ENCODE peak calls at places on chromosomes 16 and 17, in ten cellular contexts. One of them, this sample, is unnamed. For H3K27me3, the result is how much of the 10 kb centered on the place peaks cover.

GRCh38 chr17:19958023-19958422 is 19.6 kb downstream of the AKAP10 start:
- DNase-seq in endodermal cell: peak
- DNase-seq in mammary epithelial cell: peak
- DNase-seq in CD8-positive, alpha-beta memory T cell: no peak
- DNase-seq in GM23248: peak
- DNase-seq in heart right ventricle: no peak
- DNase-seq in adipocyte: peak
- DNase-seq in left ventricle myocardium inferior: no peak
- DNase-seq in CD8-positive, alpha-beta T cell: no peak
- DNase-seq in AG04450: peak
- DNase-seq in this sample: peak

GRCh38 chr16:65524997-65525396 is 403.1 kb upstream of the CDH11 start:
- DNase-seq in endodermal cell: no peak
- DNase-seq in left ventricle myocardium inferior: no peak
- DNase-seq in heart right ventricle: no peak
- DNase-seq in mammary epithelial cell: no peak
- DNase-seq in CD8-positive, alpha-beta T cell: no peak
- DNase-seq in adipocyte: peak
- DNase-seq in GM23248: peak
- DNase-seq in AG04450: peak
- DNase-seq in CD8-positive, alpha-beta memory T cell: no peak
- DNase-seq in this sample: peak

GRCh38 chr17:27567563-27567859 is 63.5 kb upstream of the LGALS9 start:
- DNase-seq in heart right ventricle: no peak
- DNase-seq in CD8-positive, alpha-beta memory T cell: no peak
- DNase-seq in CD8-positive, alpha-beta T cell: no peak
- DNase-seq in GM23248: no peak
- DNase-seq in adipocyte: no peak
- DNase-seq in AG04450: no peak
- DNase-seq in endodermal cell: no peak
- DNase-seq in left ventricle myocardium inferior: no peak
- DNase-seq in mammary epithelial cell: no peak
- DNase-seq in this sample: no peak

GRCh38 chr16:28309811-28310311 is 17.5 kb downstream of the SBK1 start:
- DNase-seq in GM23248: no peak
- DNase-seq in mammary epithelial cell: no peak
- DNase-seq in left ventricle myocardium inferior: peak
- DNase-seq in CD8-positive, alpha-beta memory T cell: peak
- DNase-seq in endodermal cell: no peak
- DNase-seq in heart right ventricle: no peak
- DNase-seq in AG04450: no peak
- DNase-seq in CD8-positive, alpha-beta T cell: peak
- DNase-seq in adipocyte: no peak
- DNase-seq in this sample: no peak

GRCh38 chr16:502179-502943 is 25.2 kb upstream of the CAPN15 start:
- DNase-seq in adipocyte: no peak
- DNase-seq in AG04450: no peak
- DNase-seq in heart right ventricle: no peak
- DNase-seq in GM23248: no peak
- DNase-seq in CD8-positive, alpha-beta T cell: no peak
- DNase-seq in endodermal cell: no peak
- DNase-seq in CD8-positive, alpha-beta memory T cell: no peak
- DNase-seq in left ventricle myocardium inferior: no peak
- DNase-seq in mammary epithelial cell: peak
- DNase-seq in this sample: peak

GRCh38 chr16:3662601-3663000 is 8.1 kb downstream of the DNASE1 start:
- DNase-seq in mammary epithelial cell: no peak
- DNase-seq in CD8-positive, alpha-beta T cell: no peak
- DNase-seq in GM23248: no peak
- DNase-seq in left ventricle myocardium inferior: no peak
- DNase-seq in heart right ventricle: no peak
- DNase-seq in endodermal cell: no peak
- DNase-seq in CD8-positive, alpha-beta memory T cell: no peak
- DNase-seq in AG04450: no peak
- DNase-seq in adipocyte: no peak
- DNase-seq in this sample: no peak

GRCh38 chr17:74201250-74201649 is 2.2 kb upstream of the RPL38 start:
- DNase-seq in GM23248: peak
- DNase-seq in CD8-positive, alpha-beta T cell: no peak
- DNase-seq in heart right ventricle: peak
- DNase-seq in AG04450: no peak
- DNase-seq in CD8-positive, alpha-beta memory T cell: no peak
- DNase-seq in mammary epithelial cell: peak
- DNase-seq in endodermal cell: no peak
- DNase-seq in adipocyte: no peak
- DNase-seq in left ventricle myocardium inferior: no peak
- DNase-seq in this sample: peak

GRCh38 chr16:14211856-14212543 is 140.9 kb downstream of the MRTFB start:
- DNase-seq in CD8-positive, alpha-beta memory T cell: no peak
- DNase-seq in AG04450: no peak
- DNase-seq in heart right ventricle: no peak
- DNase-seq in endodermal cell: no peak
- DNase-seq in adipocyte: no peak
- DNase-seq in GM23248: no peak
- DNase-seq in left ventricle myocardium inferior: no peak
- DNase-seq in mammary epithelial cell: no peak
- DNase-seq in CD8-positive, alpha-beta T cell: no peak
- DNase-seq in this sample: peak

GRCh38 chr17:61436995-61437704 is 15.1 kb upstream of the TBX4 start:
- DNase-seq in AG04450: no peak
- DNase-seq in GM23248: no peak
- DNase-seq in left ventricle myocardium inferior: no peak
- DNase-seq in adipocyte: no peak
- DNase-seq in CD8-positive, alpha-beta memory T cell: no peak
- DNase-seq in mammary epithelial cell: no peak
- DNase-seq in endodermal cell: no peak
- DNase-seq in CD8-positive, alpha-beta T cell: no peak
- DNase-seq in heart right ventricle: no peak
- DNase-seq in this sample: no peak
- H3K27me3 ChIP-seq in AG04450: under half
- H3K27me3 ChIP-seq in GM23248: under half
- H3K27me3 ChIP-seq in left ventricle myocardium inferior: under half
- H3K27me3 ChIP-seq in adipocyte: under half
- H3K27me3 ChIP-seq in CD8-positive, alpha-beta memory T cell: under half
- H3K27me3 ChIP-seq in mammary epithelial cell: under half
- H3K27me3 ChIP-seq in endodermal cell: under half
- H3K27me3 ChIP-seq in CD8-positive, alpha-beta T cell: under half
- H3K27me3 ChIP-seq in heart right ventricle: under half
- H3K27me3 ChIP-seq in this sample: under half

GRCh38 chr16:79601092-79601977 is 798 bp upstream of the MAF start:
- DNase-seq in CD8-positive, alpha-beta T cell: peak
- DNase-seq in heart right ventricle: peak
- DNase-seq in left ventricle myocardium inferior: peak
- DNase-seq in endodermal cell: peak
- DNase-seq in CD8-positive, alpha-beta memory T cell: no peak
- DNase-seq in AG04450: no peak
- DNase-seq in adipocyte: peak
- DNase-seq in GM23248: peak
- DNase-seq in mammary epithelial cell: no peak
- DNase-seq in this sample: peak

GRCh38 chr16:79602615-79603014 is 2.1 kb upstream of the MAF start:
- DNase-seq in GM23248: no peak
- DNase-seq in AG04450: no peak
- DNase-seq in endodermal cell: no peak
- DNase-seq in CD8-positive, alpha-beta memory T cell: no peak
- DNase-seq in mammary epithelial cell: no peak
- DNase-seq in heart right ventricle: no peak
- DNase-seq in CD8-positive, alpha-beta T cell: no peak
- DNase-seq in left ventricle myocardium inferior: no peak
- DNase-seq in adipocyte: no peak
- DNase-seq in this sample: no peak

GRCh38 chr16:79599837-79600635 is 501 bp downstream of the MAF start:
- DNase-seq in endodermal cell: peak
- DNase-seq in mammary epithelial cell: peak
- DNase-seq in heart right ventricle: peak
- DNase-seq in left ventricle myocardium inferior: peak
- DNase-seq in CD8-positive, alpha-beta memory T cell: no peak
- DNase-seq in CD8-positive, alpha-beta T cell: peak
- DNase-seq in GM23248: peak
- DNase-seq in AG04450: no peak
- DNase-seq in adipocyte: peak
- DNase-seq in this sample: no peak

GRCh38 chr16:79600636-79601091 is at the start of gene MAF:
- DNase-seq in CD8-positive, alpha-beta T cell: peak
- DNase-seq in GM23248: peak
- DNase-seq in AG04450: peak
- DNase-seq in CD8-positive, alpha-beta memory T cell: peak
- DNase-seq in mammary epithelial cell: peak
- DNase-seq in endodermal cell: peak
- DNase-seq in adipocyte: peak
- DNase-seq in left ventricle myocardium inferior: peak
- DNase-seq in heart right ventricle: peak
- DNase-seq in this sample: peak

GRCh38 chr16:79601978-79602609 is 1.6 kb upstream of the MAF start:
- DNase-seq in adipocyte: peak
- DNase-seq in left ventricle myocardium inferior: peak
- DNase-seq in AG04450: peak
- DNase-seq in endodermal cell: peak
- DNase-seq in heart right ventricle: peak
- DNase-seq in GM23248: peak
- DNase-seq in CD8-positive, alpha-beta T cell: peak
- DNase-seq in mammary epithelial cell: peak
- DNase-seq in CD8-positive, alpha-beta memory T cell: peak
- DNase-seq in this sample: peak
- H3K4me3 ChIP-seq in adipocyte: peak
- H3K4me3 ChIP-seq in left ventricle myocardium inferior: peak
- H3K4me3 ChIP-seq in AG04450: peak
- H3K4me3 ChIP-seq in endodermal cell: peak
- H3K4me3 ChIP-seq in heart right ventricle: peak
- H3K4me3 ChIP-seq in GM23248: peak
- H3K4me3 ChIP-seq in CD8-positive, alpha-beta T cell: peak
- H3K4me3 ChIP-seq in mammary epithelial cell: peak
- H3K4me3 ChIP-seq in CD8-positive, alpha-beta memory T cell: peak
- H3K4me3 ChIP-seq in this sample: peak

GRCh38 chr17:77740481-77740880 is 218.0 kb upstream of the TNRC6C start:
- DNase-seq in CD8-positive, alpha-beta T cell: no peak
- DNase-seq in adipocyte: no peak
- DNase-seq in CD8-positive, alpha-beta memory T cell: no peak
- DNase-seq in mammary epithelial cell: no peak
- DNase-seq in GM23248: no peak
- DNase-seq in left ventricle myocardium inferior: no peak
- DNase-seq in endodermal cell: peak
- DNase-seq in AG04450: no peak
- DNase-seq in heart right ventricle: no peak
- DNase-seq in this sample: no peak

GRCh38 chr17:77738666-77739531 is 219.6 kb upstream of the TNRC6C start:
- DNase-seq in AG04450: no peak
- DNase-seq in mammary epithelial cell: no peak
- DNase-seq in CD8-positive, alpha-beta T cell: no peak
- DNase-seq in left ventricle myocardium inferior: peak
- DNase-seq in heart right ventricle: peak
- DNase-seq in endodermal cell: peak
- DNase-seq in GM23248: peak
- DNase-seq in CD8-positive, alpha-beta memory T cell: no peak
- DNase-seq in adipocyte: no peak
- DNase-seq in this sample: no peak

GRCh38 chr17:77742579-77742978 is 215.9 kb upstream of the TNRC6C start:
- DNase-seq in mammary epithelial cell: no peak
- DNase-seq in heart right ventricle: no peak
- DNase-seq in CD8-positive, alpha-beta T cell: no peak
- DNase-seq in GM23248: no peak
- DNase-seq in left ventricle myocardium inferior: no peak
- DNase-seq in CD8-positive, alpha-beta memory T cell: no peak
- DNase-seq in endodermal cell: peak
- DNase-seq in AG04450: no peak
- DNase-seq in adipocyte: no peak
- DNase-seq in this sample: no peak

GRCh38 chr17:77744268-77744988 is 214.1 kb upstream of the TNRC6C start:
- DNase-seq in adipocyte: no peak
- DNase-seq in AG04450: no peak
- DNase-seq in CD8-positive, alpha-beta T cell: no peak
- DNase-seq in heart right ventricle: peak
- DNase-seq in CD8-positive, alpha-beta memory T cell: no peak
- DNase-seq in endodermal cell: peak
- DNase-seq in left ventricle myocardium inferior: peak
- DNase-seq in mammary epithelial cell: no peak
- DNase-seq in GM23248: no peak
- DNase-seq in this sample: no peak

DNA sequence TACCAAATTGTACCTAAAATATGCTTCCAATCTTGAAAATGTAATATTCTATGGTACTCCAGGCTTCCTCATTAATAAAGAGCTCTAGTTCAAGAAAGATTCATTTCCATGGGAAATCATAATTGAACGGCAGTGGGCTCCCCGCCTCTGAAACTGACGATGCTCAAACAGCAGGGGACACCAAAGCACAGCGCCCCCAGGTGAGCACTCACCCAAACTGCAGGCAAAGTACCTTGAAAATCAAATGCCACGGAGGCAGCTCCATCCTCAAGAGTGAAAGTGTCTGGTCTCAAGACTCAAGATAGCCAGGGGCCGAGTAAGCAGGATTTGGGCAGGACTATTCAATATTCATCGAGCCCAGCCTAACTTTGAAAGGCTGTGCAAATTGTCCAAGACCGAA is 217.4 kb upstream of the TNRC6C start:
- DNase-seq in CD8-positive, alpha-beta memory T cell: peak
- DNase-seq in AG04450: no peak
- DNase-seq in CD8-positive, alpha-beta T cell: peak
- DNase-seq in heart right ventricle: no peak
- DNase-seq in endodermal cell: peak
- DNase-seq in left ventricle myocardium inferior: no peak
- DNase-seq in mammary epithelial cell: no peak
- DNase-seq in adipocyte: no peak
- DNase-seq in GM23248: no peak
- DNase-seq in this sample: no peak
- H3K27me3 ChIP-seq in CD8-positive, alpha-beta memory T cell: under half
- H3K27me3 ChIP-seq in AG04450: under half
- H3K27me3 ChIP-seq in CD8-positive, alpha-beta T cell: under half
- H3K27me3 ChIP-seq in heart right ventricle: under half
- H3K27me3 ChIP-seq in endodermal cell: under half
- H3K27me3 ChIP-seq in left ventricle myocardium inferior: under half
- H3K27me3 ChIP-seq in mammary epithelial cell: under half
- H3K27me3 ChIP-seq in adipocyte: under half
- H3K27me3 ChIP-seq in GM23248: under half
- H3K27me3 ChIP-seq in this sample: under half

GRCh38 chr16:19415461-19415860 is 2.2 kb upstream of the TMC5 start:
- DNase-seq in CD8-positive, alpha-beta T cell: no peak
- DNase-seq in CD8-positive, alpha-beta memory T cell: no peak
- DNase-seq in endodermal cell: no peak
- DNase-seq in heart right ventricle: no peak
- DNase-seq in AG04450: no peak
- DNase-seq in mammary epithelial cell: no peak
- DNase-seq in left ventricle myocardium inferior: no peak
- DNase-seq in adipocyte: no peak
- DNase-seq in GM23248: no peak
- DNase-seq in this sample: no peak

GRCh38 chr16:19406891-19407491 is 10.7 kb upstream of the TMC5 start:
- DNase-seq in mammary epithelial cell: no peak
- DNase-seq in adipocyte: no peak
- DNase-seq in GM23248: no peak
- DNase-seq in CD8-positive, alpha-beta memory T cell: no peak
- DNase-seq in endodermal cell: no peak
- DNase-seq in heart right ventricle: no peak
- DNase-seq in AG04450: no peak
- DNase-seq in left ventricle myocardium inferior: no peak
- DNase-seq in CD8-positive, alpha-beta T cell: no peak
- DNase-seq in this sample: no peak

GRCh38 chr16:19410435-19411153 is 7.1 kb upstream of the TMC5 start:
- DNase-seq in CD8-positive, alpha-beta memory T cell: no peak
- DNase-seq in GM23248: peak
- DNase-seq in CD8-positive, alpha-beta T cell: no peak
- DNase-seq in mammary epithelial cell: no peak
- DNase-seq in left ventricle myocardium inferior: no peak
- DNase-seq in adipocyte: peak
- DNase-seq in heart right ventricle: no peak
- DNase-seq in endodermal cell: peak
- DNase-seq in AG04450: no peak
- DNase-seq in this sample: no peak

GRCh38 chr16:19415918-19416317 is 1.8 kb upstream of the TMC5 start:
- DNase-seq in endodermal cell: no peak
- DNase-seq in heart right ventricle: no peak
- DNase-seq in mammary epithelial cell: no peak
- DNase-seq in left ventricle myocardium inferior: no peak
- DNase-seq in AG04450: no peak
- DNase-seq in CD8-positive, alpha-beta T cell: no peak
- DNase-seq in adipocyte: no peak
- DNase-seq in CD8-positive, alpha-beta memory T cell: no peak
- DNase-seq in GM23248: no peak
- DNase-seq in this sample: no peak

DNA sequence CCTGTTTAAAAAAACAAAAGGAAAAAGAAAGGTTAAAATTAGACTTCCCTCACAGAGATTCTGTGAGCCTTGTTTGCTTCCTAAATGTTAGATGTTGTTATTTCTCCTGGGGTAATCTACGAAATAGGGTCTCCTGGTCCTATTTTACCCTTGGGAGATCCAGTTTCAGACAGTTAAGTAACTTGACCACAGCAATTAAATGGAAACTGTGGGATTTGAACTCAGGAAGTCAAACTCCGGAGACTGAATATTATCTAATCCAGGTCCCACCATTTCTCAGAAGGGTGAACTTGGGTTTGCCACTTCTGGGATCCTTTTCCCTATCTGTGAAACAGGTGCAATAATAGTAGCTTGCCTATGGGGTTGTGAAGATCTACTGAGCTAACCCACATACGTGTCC is 6.4 kb upstream of the TMC5 start:
- DNase-seq in mammary epithelial cell: no peak
- DNase-seq in heart right ventricle: no peak
- DNase-seq in left ventricle myocardium inferior: no peak
- DNase-seq in AG04450: no peak
- DNase-seq in CD8-positive, alpha-beta T cell: no peak
- DNase-seq in CD8-positive, alpha-beta memory T cell: no peak
- DNase-seq in GM23248: no peak
- DNase-seq in adipocyte: no peak
- DNase-seq in endodermal cell: no peak
- DNase-seq in this sample: no peak
- H3K4me3 ChIP-seq in mammary epithelial cell: no peak
- H3K4me3 ChIP-seq in heart right ventricle: no peak
- H3K4me3 ChIP-seq in left ventricle myocardium inferior: peak
- H3K4me3 ChIP-seq in AG04450: no peak
- H3K4me3 ChIP-seq in CD8-positive, alpha-beta T cell: no peak
- H3K4me3 ChIP-seq in CD8-positive, alpha-beta memory T cell: no peak
- H3K4me3 ChIP-seq in GM23248: no peak
- H3K4me3 ChIP-seq in adipocyte: no peak
- H3K4me3 ChIP-seq in endodermal cell: peak
- H3K4me3 ChIP-seq in this sample: no peak

This sample was measured in bronchial epithelial cell.